ENCODE peak calls at places on chromosomes 4 and X, in seven cellular contexts. M is right lobe of liver, J is breast epithelium, H is left lung, Z is tibial nerve, O is mesenchymal stem cell, X is HepG2. I is an unnamed sample. For H3K4me1, the result is how much of the 10 kb centered on the place peaks cover.

GRCh38 chr4:150743564-150744342 is 161.8 kb downstream of the MAB21L2 start:
- DNase-seq in M (no peak), J (no peak), H (no peak), Z (no peak), O (no peak), X (no peak), I (peak)

GRCh38 chr4:16853653-16854052 is 44.8 kb downstream of the LDB2 start:
- DNase-seq in M (no peak), J (no peak), H (no peak), Z (no peak), O (no peak), X (no peak), I (no peak)

GRCh38 chr4:125750827-125751466 is 436.2 kb downstream of the FAT4 start:
- DNase-seq in M (no peak), J (no peak), H (no peak), Z (peak), O (peak), X (peak), I (no peak)

GRCh38 chrX:137418086-137418485 is 147.8 kb upstream of the ZIC3 start:
- DNase-seq in M (no peak), J (no peak), H (no peak), Z (no peak), O (no peak), X (no peak), I (no peak)

GRCh38 chr4:7358100-7358735 is 76.5 kb downstream of the PSAPL1 start:
- DNase-seq in M (no peak), J (peak), H (peak), Z (no peak), O (peak), X (no peak), I (peak)

GRCh38 chr4:58587856-58588255 is 1477.7 kb upstream of the IGFBP7 start:
- DNase-seq in M (no peak), J (no peak), H (no peak), Z (no peak), O (peak), X (peak), I (peak)

GRCh38 chrX:8190341-8190830 is 19.3 kb upstream of the VCX2 start:
- DNase-seq in M (no peak), J (no peak), H (no peak), Z (no peak), O (no peak), X (no peak), I (no peak)

GRCh38 chr4:825063-825968 is 613 bp downstream of the CPLX1 start:
- DNase-seq in M (peak), J (no peak), H (peak), Z (no peak), O (peak), X (no peak), I (no peak)

GRCh38 chr4:176872461-176872860 is 79.7 kb upstream of the VEGFC start:
- DNase-seq in M (no peak), J (no peak), H (no peak), Z (no peak), O (no peak), X (no peak), I (no peak)

GRCh38 chr4:87044511-87045369 is 109.9 kb downstream of the AFF1 start:
- DNase-seq in M (no peak), J (no peak), H (no peak), Z (no peak), O (no peak), X (no peak), I (peak)

GRCh38 chrX:37755073-37755472 is 24.8 kb upstream of the CYBB start:
- DNase-seq in M (no peak), J (no peak), H (no peak), Z (no peak), O (no peak), X (no peak), I (no peak)

GRCh38 chr4:118703118-118703517 is 17.9 kb downstream of the METTL14 start:
- DNase-seq in M (no peak), J (no peak), H (no peak), Z (no peak), O (no peak), X (peak), I (no peak)

GRCh38 chr4:128355301-128355700 is 67.7 kb upstream of the PGRMC2 start:
- DNase-seq in M (no peak), J (no peak), H (no peak), Z (no peak), O (peak), X (no peak), I (peak)

GRCh38 chr4:181684310-181684709 is 558.9 kb upstream of the TENM3 start:
- DNase-seq in M (no peak), J (no peak), H (no peak), Z (no peak), O (no peak), X (no peak), I (no peak)

GRCh38 chr4:102554482-102554881 is 53.3 kb downstream of the NFKB1 start:
- DNase-seq in M (no peak), J (no peak), H (no peak), Z (no peak), O (peak), X (no peak), I (no peak)

GRCh38 chrX:110504947-110505346 is 146.3 kb downstream of the RTL9 start:
- DNase-seq in M (no peak), J (no peak), H (no peak), Z (no peak), O (no peak), X (no peak), I (no peak)

GRCh38 chrX:21972721-21973120 is 32.2 kb downstream of the SMS start:
- DNase-seq in M (no peak), J (no peak), H (no peak), Z (no peak), O (peak), X (no peak), I (peak)

GRCh38 chr4:113760094-113760851 is 1.3 kb downstream of the CAMK2D start:
- DNase-seq in M (peak), J (no peak), H (peak), Z (peak), O (peak), X (no peak), I (peak)

GRCh38 chrX:98357146-98357545 is 1473.4 kb downstream of the RPA4 start:
- DNase-seq in M (no peak), J (no peak), H (no peak), Z (no peak), O (no peak), X (no peak), I (peak)

GRCh38 chrX:47217121-47217851 is 1.2 kb upstream of the CDK16 start:
- DNase-seq in M (no peak), J (peak), H (peak), Z (no peak), O (peak), X (peak), I (peak)

GRCh38 chr4:147425019-147425418 is 55.9 kb upstream of the EDNRA start:
- DNase-seq in M (no peak), J (no peak), H (no peak), Z (no peak), O (no peak), X (no peak), I (no peak)

GRCh38 chrX:40938418-40938817 is 146.8 kb upstream of the USP9X start:
- DNase-seq in M (no peak), J (no peak), H (no peak), Z (no peak), O (peak), X (no peak), I (no peak)

GRCh38 chr4:122010610-122011009 is 58.8 kb upstream of the TRPC3 start:
- DNase-seq in M (no peak), J (no peak), H (no peak), Z (no peak), O (peak), X (no peak), I (peak)

GRCh38 chr4:1402516-1403101 is 3.6 kb downstream of the NKX1-1 start:
- DNase-seq in M (no peak), J (no peak), H (peak), Z (no peak), O (no peak), X (no peak), I (no peak)

GRCh38 chr4:176601156-176601555 is 191.6 kb downstream of the VEGFC start:
- DNase-seq in M (no peak), J (no peak), H (peak), Z (no peak), O (no peak), X (no peak), I (no peak)

GRCh38 chrX:39492495-39493162 is 605.1 kb downstream of the BCOR start:
- DNase-seq in M (peak), J (no peak), H (no peak), Z (no peak), O (no peak), X (no peak), I (no peak)

GRCh38 chrX:55816023-55816422 is 98.5 kb downstream of the RRAGB start:
- DNase-seq in M (no peak), J (no peak), H (no peak), Z (no peak), O (no peak), X (no peak), I (no peak)

GRCh38 chr4:121217385-121217784 is 53.3 kb upstream of the TNIP3 start:
- DNase-seq in M (no peak), J (no peak), H (no peak), Z (no peak), O (peak), X (no peak), I (no peak)

GRCh38 chrX:111133389-111133788 is 37.4 kb downstream of the PAK3 start:
- DNase-seq in M (no peak), J (no peak), H (no peak), Z (no peak), O (no peak), X (no peak), I (peak)

GRCh38 chrX:78329486-78329885 is 2.1 kb upstream of the CYSLTR1 start:
- DNase-seq in M (no peak), J (no peak), H (no peak), Z (no peak), O (no peak), X (no peak), I (no peak)

GRCh38 chr4:5722328-5722727 is 11.3 kb downstream of the EVC start:
- DNase-seq in M (no peak), J (no peak), H (no peak), Z (no peak), O (peak), X (peak), I (no peak)

GRCh38 chrX:1527457-1527856 is 9.5 kb downstream of the P2RY8 start:
- DNase-seq in M (no peak), J (no peak), H (no peak), Z (no peak), O (no peak), X (no peak), I (no peak)

GRCh38 chrX:97167333-97167732 is 283.6 kb downstream of the RPA4 start:
- DNase-seq in M (no peak), J (no peak), H (no peak), Z (no peak), O (no peak), X (no peak), I (no peak)

GRCh38 chrX:97168646-97169045 is 284.9 kb downstream of the RPA4 start:
- DNase-seq in M (no peak), J (no peak), H (no peak), Z (no peak), O (no peak), X (no peak), I (no peak)
- H3K27ac ChIP-seq in M (no peak), J (no peak), H (no peak), Z (no peak), O (no peak), X (no peak), I (no peak)

GRCh38 chr4:57070461-57070860 is 39.7 kb downstream of the IGFBP7 start:
- DNase-seq in M (no peak), J (no peak), H (no peak), Z (no peak), O (no peak), X (no peak), I (no peak)
- H3K4me1 ChIP-seq in M (under half), J (under half), H (under half), Z (under half), O (under half), X (under half), I (under half)

GRCh38 chr4:187602339-187603092 is 393.1 kb upstream of the ZFP42 start:
- DNase-seq in M (no peak), J (no peak), H (no peak), Z (no peak), O (peak), X (no peak), I (peak)
- H3K27ac ChIP-seq in M (no peak), J (peak), H (no peak), Z (no peak), O (peak), X (no peak), I (no peak)

GRCh38 chr4:84495448-84496221 is 3.5 kb downstream of the NKX6-1 start:
- DNase-seq in M (no peak), J (no peak), H (no peak), Z (no peak), O (no peak), X (no peak), I (no peak)
- H3K4me1 ChIP-seq in M (under half), J (under half), H (under half), Z (under half), O (under half), X (under half), I (under half)

DNA sequence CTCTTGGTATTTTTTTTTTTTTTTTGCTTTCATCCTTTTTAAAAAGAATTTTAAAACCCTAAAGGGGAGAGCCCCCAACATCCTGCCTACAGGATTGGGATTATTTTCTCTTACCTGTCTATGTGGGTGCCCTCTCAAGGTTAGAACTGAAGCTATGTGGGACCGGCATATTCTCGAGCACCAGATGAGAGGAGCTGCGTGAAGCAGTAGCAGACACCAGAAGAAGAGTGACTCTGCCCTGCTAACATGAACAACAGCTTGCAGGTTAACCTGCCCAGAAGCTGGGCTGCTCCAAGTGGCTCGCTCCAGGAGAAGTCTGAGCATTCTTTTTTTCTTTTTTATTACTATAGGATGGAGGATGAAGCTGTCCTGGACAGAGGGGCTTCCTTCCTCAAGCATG is 102.6 kb upstream of the SLC4A4 start:
- DNase-seq in M (no peak), J (no peak), H (no peak), Z (no peak), O (no peak), X (no peak), I (no peak)
- H3K27ac ChIP-seq in M (no peak), J (no peak), H (no peak), Z (no peak), O (no peak), X (no peak), I (no peak)

GRCh38 chrX:128975716-128976115 is 547.6 kb downstream of the SMARCA1 start:
- DNase-seq in M (peak), J (no peak), H (no peak), Z (peak), O (peak), X (peak), I (no peak)

DNA sequence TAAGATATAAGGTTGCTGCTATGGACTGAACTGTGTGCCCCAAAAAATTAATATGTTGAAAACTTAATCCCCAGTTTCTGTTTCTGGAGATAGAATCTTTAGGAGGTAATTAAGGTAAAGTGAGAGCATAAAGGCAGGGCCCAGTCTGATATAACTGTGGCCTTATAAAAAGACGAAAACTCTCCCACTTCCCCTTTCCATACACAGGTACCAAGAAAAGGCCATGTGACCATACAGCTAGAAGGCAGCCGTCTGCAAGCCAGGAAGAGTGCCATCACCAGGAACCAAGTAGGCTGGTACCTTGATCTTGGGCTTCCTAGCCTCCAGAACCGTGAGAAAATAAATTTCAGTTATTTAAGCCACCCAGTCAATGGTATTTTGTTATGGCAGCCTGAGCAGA is 550.3 kb downstream of the SMARCA1 start:
- DNase-seq in M (no peak), J (no peak), H (no peak), Z (no peak), O (no peak), X (no peak), I (no peak)
- H3K4me1 ChIP-seq in M (under half), J (under half), H (under half), Z (under half), O (under half), X (under half), I (under half)

GRCh38 chr4:39042365-39042764 is 10.2 kb upstream of the TMEM156 start:
- DNase-seq in M (peak), J (no peak), H (no peak), Z (no peak), O (peak), X (peak), I (no peak)

GRCh38 chr4:39043058-39043696 is 11.0 kb upstream of the TMEM156 start:
- DNase-seq in M (peak), J (no peak), H (no peak), Z (no peak), O (peak), X (peak), I (no peak)

GRCh38 chr4:39044364-39044946 is 12.2 kb upstream of the TMEM156 start:
- DNase-seq in M (peak), J (peak), H (peak), Z (peak), O (peak), X (peak), I (peak)

GRCh38 chr4:39044947-39045734 is 12.9 kb upstream of the TMEM156 start:
- DNase-seq in M (no peak), J (no peak), H (no peak), Z (no peak), O (peak), X (no peak), I (no peak)

DNA sequence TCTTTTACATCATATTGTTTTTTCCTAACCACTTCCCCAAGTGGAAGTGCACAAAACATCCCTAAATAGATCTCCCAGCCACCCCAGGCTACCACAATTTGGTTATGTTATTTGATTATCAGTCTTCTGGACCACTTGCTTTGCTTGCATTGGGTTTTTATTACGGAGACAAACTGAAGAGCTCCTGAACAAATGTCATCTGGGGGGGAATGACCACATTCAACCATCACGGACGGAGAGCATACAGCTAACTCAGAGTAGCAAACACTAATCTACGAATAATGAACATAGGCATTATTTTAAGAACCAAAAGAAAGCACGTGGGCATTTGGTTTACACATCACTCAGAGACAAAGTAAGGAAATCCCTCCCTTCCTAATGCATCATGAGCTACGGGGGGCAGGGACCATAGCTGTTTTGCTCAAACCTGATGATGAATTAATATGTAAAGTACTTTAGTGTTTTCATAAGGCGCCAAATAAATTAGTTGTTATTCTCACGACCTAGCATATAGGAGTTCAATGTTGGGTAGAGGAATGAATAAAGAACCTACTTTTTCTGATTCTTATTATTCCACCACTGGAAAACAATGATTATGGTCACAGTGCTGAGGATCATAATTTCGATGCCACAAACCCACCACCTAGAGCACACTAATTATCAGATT is 11.6 kb upstream of the TMEM156 start:
- DNase-seq in M (no peak), J (no peak), H (no peak), Z (no peak), O (peak), X (peak), I (no peak)
- H3K27ac ChIP-seq in M (peak), J (peak), H (peak), Z (peak), O (peak), X (peak), I (peak)

GRCh38 chr4:8399298-8399697 is 41.2 kb downstream of the ACOX3 start:
- DNase-seq in M (no peak), J (no peak), H (no peak), Z (no peak), O (no peak), X (no peak), I (no peak)

GRCh38 chr4:8402640-8403039 is 37.9 kb downstream of the ACOX3 start:
- DNase-seq in M (peak), J (no peak), H (no peak), Z (peak), O (no peak), X (no peak), I (no peak)

GRCh38 chr4:8402181-8402597 is 38.3 kb downstream of the ACOX3 start:
- DNase-seq in M (no peak), J (peak), H (peak), Z (no peak), O (no peak), X (no peak), I (no peak)

GRCh38 chr4:8401665-8402064 is 38.9 kb downstream of the ACOX3 start:
- DNase-seq in M (no peak), J (no peak), H (no peak), Z (no peak), O (no peak), X (no peak), I (no peak)

DNA sequence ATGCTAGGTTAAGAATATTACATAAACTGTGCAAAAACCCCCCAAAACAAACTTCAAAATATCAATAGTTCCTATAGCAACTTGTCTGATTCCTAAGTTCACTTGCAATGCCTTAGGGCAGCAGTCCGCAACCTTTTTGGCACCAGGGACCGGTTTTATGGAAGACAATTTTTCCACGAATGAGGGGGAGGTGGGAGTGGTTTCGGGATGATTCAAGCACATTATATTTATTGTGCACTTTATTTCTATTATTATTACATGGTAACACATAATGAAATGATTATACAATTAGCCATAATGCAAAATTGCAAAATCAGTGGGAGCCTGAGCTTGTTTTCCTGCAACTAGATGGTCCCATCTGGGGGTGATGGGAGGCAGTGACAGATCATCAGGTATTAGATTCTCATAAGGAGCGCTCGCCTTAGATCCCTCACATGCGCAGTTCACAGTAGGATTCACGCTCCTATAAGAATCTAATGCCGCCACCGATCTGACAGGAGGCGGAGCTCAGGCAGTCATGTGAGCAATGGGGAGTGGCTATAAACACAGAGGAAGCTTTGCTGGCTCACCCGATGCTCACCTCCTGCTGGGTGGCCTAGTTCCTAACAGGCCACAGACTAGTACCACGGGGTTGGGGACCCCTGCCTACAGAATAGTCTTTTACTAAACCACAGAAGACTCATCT is 39.7 kb downstream of the ACOX3 start:
- DNase-seq in M (no peak), J (no peak), H (no peak), Z (no peak), O (no peak), X (no peak), I (no peak)
- H3K4me1 ChIP-seq in M (under half), J (under half), H (under half), Z (under half), O (under half), X (under half), I (under half)